ENCODE peak calls at places on chromosomes 4 and X, in eight cellular contexts. One of them, this sample, is unnamed.

GRCh38 chr4:4569036-4569435 is 27.2 kb upstream of the STX18 start:
- DNase-seq in right lobe of liver: no peak
- DNase-seq in suprapubic skin: no peak
- DNase-seq in fibroblast of lung: peak
- DNase-seq in fibroblast of pulmonary artery: no peak
- DNase-seq in IMR-90: no peak
- DNase-seq in epithelial cell of esophagus: peak
- DNase-seq in cardiac fibroblast: no peak
- DNase-seq in this sample: no peak

GRCh38 chrX:38275615-38276014 is 51.7 kb downstream of the RPGR start:
- DNase-seq in fibroblast of lung: peak
- DNase-seq in fibroblast of pulmonary artery: peak
- DNase-seq in IMR-90: peak
- DNase-seq in epithelial cell of esophagus: peak
- DNase-seq in cardiac fibroblast: peak
- DNase-seq in suprapubic skin: no peak
- DNase-seq in right lobe of liver: no peak
- DNase-seq in this sample: peak

GRCh38 chrX:13007519-13008188 is 32.7 kb downstream of the TMSB4X start:
- DNase-seq in cardiac fibroblast: peak
- DNase-seq in fibroblast of lung: peak
- DNase-seq in fibroblast of pulmonary artery: peak
- DNase-seq in right lobe of liver: no peak
- DNase-seq in IMR-90: peak
- DNase-seq in epithelial cell of esophagus: peak
- DNase-seq in suprapubic skin: no peak
- DNase-seq in this sample: no peak

GRCh38 chrX:22041931-22042530 is 9.9 kb downstream of the PHEX start:
- DNase-seq in cardiac fibroblast: no peak
- DNase-seq in right lobe of liver: no peak
- DNase-seq in IMR-90: no peak
- DNase-seq in fibroblast of pulmonary artery: no peak
- DNase-seq in epithelial cell of esophagus: no peak
- DNase-seq in fibroblast of lung: no peak
- DNase-seq in suprapubic skin: no peak
- DNase-seq in this sample: no peak

GRCh38 chr4:77432702-77433101 is 172.9 kb upstream of the CXCL13 start:
- DNase-seq in cardiac fibroblast: no peak
- DNase-seq in fibroblast of pulmonary artery: no peak
- DNase-seq in right lobe of liver: no peak
- DNase-seq in epithelial cell of esophagus: peak
- DNase-seq in suprapubic skin: no peak
- DNase-seq in IMR-90: no peak
- DNase-seq in fibroblast of lung: no peak
- DNase-seq in this sample: no peak

GRCh38 chr4:60992037-60992436 is 208.1 kb upstream of the ADGRL3 start:
- DNase-seq in fibroblast of pulmonary artery: peak
- DNase-seq in epithelial cell of esophagus: peak
- DNase-seq in suprapubic skin: no peak
- DNase-seq in cardiac fibroblast: no peak
- DNase-seq in fibroblast of lung: peak
- DNase-seq in IMR-90: peak
- DNase-seq in right lobe of liver: no peak
- DNase-seq in this sample: peak

GRCh38 chr4:146146918-146147317 is 28.6 kb upstream of the LSM6 start:
- DNase-seq in epithelial cell of esophagus: peak
- DNase-seq in IMR-90: no peak
- DNase-seq in suprapubic skin: no peak
- DNase-seq in fibroblast of lung: no peak
- DNase-seq in fibroblast of pulmonary artery: no peak
- DNase-seq in cardiac fibroblast: no peak
- DNase-seq in right lobe of liver: no peak
- DNase-seq in this sample: no peak

GRCh38 chr4:88738146-88738545 is 40.5 kb upstream of the NAP1L5 start:
- DNase-seq in right lobe of liver: no peak
- DNase-seq in cardiac fibroblast: no peak
- DNase-seq in fibroblast of lung: no peak
- DNase-seq in fibroblast of pulmonary artery: no peak
- DNase-seq in suprapubic skin: no peak
- DNase-seq in IMR-90: no peak
- DNase-seq in epithelial cell of esophagus: no peak
- DNase-seq in this sample: no peak

GRCh38 chrX:130253916-130254315 is 14.8 kb downstream of the ZNF280C start:
- DNase-seq in right lobe of liver: no peak
- DNase-seq in fibroblast of pulmonary artery: no peak
- DNase-seq in cardiac fibroblast: no peak
- DNase-seq in suprapubic skin: no peak
- DNase-seq in fibroblast of lung: no peak
- DNase-seq in epithelial cell of esophagus: no peak
- DNase-seq in IMR-90: no peak
- DNase-seq in this sample: no peak

GRCh38 chrX:46665232-46666162 is 91.9 kb downstream of the CHST7 start:
- DNase-seq in cardiac fibroblast: no peak
- DNase-seq in fibroblast of pulmonary artery: no peak
- DNase-seq in IMR-90: peak
- DNase-seq in suprapubic skin: no peak
- DNase-seq in fibroblast of lung: no peak
- DNase-seq in right lobe of liver: no peak
- DNase-seq in epithelial cell of esophagus: peak
- DNase-seq in this sample: no peak

GRCh38 chr4:85772470-85772869 is 297.5 kb downstream of the ARHGAP24 start:
- DNase-seq in IMR-90: no peak
- DNase-seq in fibroblast of pulmonary artery: no peak
- DNase-seq in epithelial cell of esophagus: no peak
- DNase-seq in suprapubic skin: no peak
- DNase-seq in fibroblast of lung: no peak
- DNase-seq in cardiac fibroblast: peak
- DNase-seq in right lobe of liver: no peak
- DNase-seq in this sample: no peak

GRCh38 chr4:38663021-38663800 is 788 bp upstream of the KLF3 start:
- DNase-seq in fibroblast of pulmonary artery: peak
- DNase-seq in fibroblast of lung: peak
- DNase-seq in right lobe of liver: peak
- DNase-seq in IMR-90: no peak
- DNase-seq in suprapubic skin: peak
- DNase-seq in epithelial cell of esophagus: no peak
- DNase-seq in cardiac fibroblast: peak
- DNase-seq in this sample: no peak

GRCh38 chrX:63128509-63128908 is 222.6 kb downstream of the SPIN4 start:
- DNase-seq in suprapubic skin: no peak
- DNase-seq in right lobe of liver: peak
- DNase-seq in fibroblast of pulmonary artery: peak
- DNase-seq in cardiac fibroblast: peak
- DNase-seq in fibroblast of lung: peak
- DNase-seq in IMR-90: peak
- DNase-seq in epithelial cell of esophagus: peak
- DNase-seq in this sample: peak

GRCh38 chrX:46642145-46642544 is 68.6 kb downstream of the CHST7 start:
- DNase-seq in IMR-90: peak
- DNase-seq in fibroblast of pulmonary artery: peak
- DNase-seq in right lobe of liver: no peak
- DNase-seq in suprapubic skin: no peak
- DNase-seq in cardiac fibroblast: peak
- DNase-seq in epithelial cell of esophagus: peak
- DNase-seq in fibroblast of lung: no peak
- DNase-seq in this sample: peak

GRCh38 chr4:125368161-125368560 is 53.4 kb downstream of the FAT4 start:
- DNase-seq in fibroblast of pulmonary artery: peak
- DNase-seq in right lobe of liver: no peak
- DNase-seq in IMR-90: peak
- DNase-seq in cardiac fibroblast: peak
- DNase-seq in suprapubic skin: no peak
- DNase-seq in epithelial cell of esophagus: peak
- DNase-seq in fibroblast of lung: peak
- DNase-seq in this sample: peak

GRCh38 chr4:113616443-113616842 is 145.1 kb downstream of the CAMK2D start:
- DNase-seq in fibroblast of lung: no peak
- DNase-seq in cardiac fibroblast: no peak
- DNase-seq in epithelial cell of esophagus: no peak
- DNase-seq in suprapubic skin: no peak
- DNase-seq in IMR-90: no peak
- DNase-seq in fibroblast of pulmonary artery: no peak
- DNase-seq in right lobe of liver: no peak
- DNase-seq in this sample: peak

GRCh38 chr4:151541438-151542071 is 132.6 kb downstream of the FHIP1A start:
- DNase-seq in epithelial cell of esophagus: peak
- DNase-seq in IMR-90: peak
- DNase-seq in right lobe of liver: no peak
- DNase-seq in fibroblast of lung: peak
- DNase-seq in suprapubic skin: no peak
- DNase-seq in fibroblast of pulmonary artery: peak
- DNase-seq in cardiac fibroblast: peak
- DNase-seq in this sample: peak

DNA sequence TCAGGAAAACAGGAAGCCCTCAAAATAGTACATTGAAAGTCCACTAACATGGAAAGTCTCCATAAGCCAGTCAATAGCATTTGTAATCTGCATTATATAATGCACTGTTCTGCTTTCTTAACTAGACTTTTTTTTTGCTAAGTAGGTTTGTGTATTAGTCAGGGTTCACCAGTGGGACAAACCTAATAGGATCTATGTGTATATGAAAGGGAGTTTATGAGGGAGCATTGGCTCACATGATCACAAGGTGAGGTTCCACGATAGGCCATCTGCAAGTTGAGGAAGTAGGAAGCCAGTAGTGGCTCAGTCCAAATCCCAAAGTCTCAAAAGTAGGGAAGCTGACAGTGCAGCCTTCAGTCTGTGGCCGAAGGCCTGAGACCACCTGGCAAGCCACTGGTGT is 116.0 kb downstream of the MXRA5 start:
- DNase-seq in IMR-90: peak
- DNase-seq in cardiac fibroblast: no peak
- DNase-seq in epithelial cell of esophagus: no peak
- DNase-seq in right lobe of liver: no peak
- DNase-seq in fibroblast of lung: peak
- DNase-seq in fibroblast of pulmonary artery: no peak
- DNase-seq in suprapubic skin: no peak
- DNase-seq in this sample: no peak
- H3K4me3 ChIP-seq in IMR-90: no peak
- H3K4me3 ChIP-seq in cardiac fibroblast: no peak
- H3K4me3 ChIP-seq in epithelial cell of esophagus: no peak
- H3K4me3 ChIP-seq in right lobe of liver: no peak
- H3K4me3 ChIP-seq in fibroblast of lung: no peak
- H3K4me3 ChIP-seq in fibroblast of pulmonary artery: no peak
- H3K4me3 ChIP-seq in suprapubic skin: no peak
- H3K4me3 ChIP-seq in this sample: no peak

DNA sequence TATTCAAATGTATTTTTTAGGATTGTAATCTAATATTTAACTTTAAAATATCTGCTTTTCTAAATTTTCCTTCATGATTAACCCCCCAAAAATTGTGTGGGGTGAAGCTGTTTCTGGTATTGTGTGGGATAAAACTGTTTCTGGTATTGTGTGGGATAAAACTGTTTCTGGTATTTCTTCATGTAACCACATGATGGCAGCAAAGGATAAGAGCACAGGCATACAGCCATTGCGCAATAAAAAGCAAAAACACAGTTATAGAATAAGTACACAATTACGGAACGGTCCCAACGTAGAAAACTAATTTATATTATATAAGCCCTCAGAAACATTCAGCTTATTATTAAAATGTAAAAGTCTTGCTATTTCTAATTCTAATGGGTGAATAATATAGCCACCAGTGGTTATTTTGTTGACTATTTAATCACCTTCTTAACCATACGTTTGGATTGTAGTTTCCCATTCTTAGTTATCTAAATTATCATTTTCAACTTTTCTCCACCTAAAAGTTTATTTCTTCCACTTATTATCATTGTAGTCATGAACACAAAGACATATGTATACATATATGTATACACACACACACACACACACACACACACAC is 333.9 kb upstream of the FSTL5 start:
- DNase-seq in epithelial cell of esophagus: peak
- DNase-seq in fibroblast of pulmonary artery: peak
- DNase-seq in IMR-90: peak
- DNase-seq in suprapubic skin: no peak
- DNase-seq in right lobe of liver: no peak
- DNase-seq in fibroblast of lung: peak
- DNase-seq in cardiac fibroblast: peak
- DNase-seq in this sample: peak
- TF ChIP-seq CTCF in epithelial cell of esophagus: peak
- TF ChIP-seq CTCF in fibroblast of pulmonary artery: peak
- TF ChIP-seq CTCF in IMR-90: peak
- TF ChIP-seq CTCF in suprapubic skin: peak
- TF ChIP-seq CTCF in right lobe of liver: peak
- TF ChIP-seq CTCF in fibroblast of lung: peak
- TF ChIP-seq CTCF in cardiac fibroblast: peak
- TF ChIP-seq CTCF in this sample: peak

GRCh38 chr4:40200881-40201797 is 4.3 kb downstream of the RHOH start:
- DNase-seq in suprapubic skin: no peak
- DNase-seq in right lobe of liver: no peak
- DNase-seq in fibroblast of lung: peak
- DNase-seq in cardiac fibroblast: no peak
- DNase-seq in fibroblast of pulmonary artery: no peak
- DNase-seq in IMR-90: peak
- DNase-seq in epithelial cell of esophagus: peak
- DNase-seq in this sample: peak
- H3K4me3 ChIP-seq in suprapubic skin: peak
- H3K4me3 ChIP-seq in right lobe of liver: no peak
- H3K4me3 ChIP-seq in fibroblast of lung: no peak
- H3K4me3 ChIP-seq in cardiac fibroblast: no peak
- H3K4me3 ChIP-seq in fibroblast of pulmonary artery: no peak
- H3K4me3 ChIP-seq in IMR-90: no peak
- H3K4me3 ChIP-seq in epithelial cell of esophagus: no peak
- H3K4me3 ChIP-seq in this sample: no peak

GRCh38 chr4:106803107-106803506 is 233.0 kb downstream of the DKK2 start:
- DNase-seq in cardiac fibroblast: no peak
- DNase-seq in fibroblast of pulmonary artery: peak
- DNase-seq in right lobe of liver: no peak
- DNase-seq in suprapubic skin: no peak
- DNase-seq in epithelial cell of esophagus: no peak
- DNase-seq in fibroblast of lung: peak
- DNase-seq in IMR-90: no peak
- DNase-seq in this sample: peak

GRCh38 chr4:106806158-106806797 is 229.8 kb downstream of the DKK2 start:
- DNase-seq in fibroblast of lung: peak
- DNase-seq in fibroblast of pulmonary artery: no peak
- DNase-seq in suprapubic skin: no peak
- DNase-seq in right lobe of liver: no peak
- DNase-seq in IMR-90: no peak
- DNase-seq in epithelial cell of esophagus: peak
- DNase-seq in cardiac fibroblast: no peak
- DNase-seq in this sample: no peak

GRCh38 chr4:106810122-106810521 is 226.0 kb downstream of the DKK2 start:
- DNase-seq in suprapubic skin: no peak
- DNase-seq in right lobe of liver: no peak
- DNase-seq in epithelial cell of esophagus: no peak
- DNase-seq in IMR-90: no peak
- DNase-seq in fibroblast of lung: no peak
- DNase-seq in cardiac fibroblast: no peak
- DNase-seq in fibroblast of pulmonary artery: no peak
- DNase-seq in this sample: no peak

DNA sequence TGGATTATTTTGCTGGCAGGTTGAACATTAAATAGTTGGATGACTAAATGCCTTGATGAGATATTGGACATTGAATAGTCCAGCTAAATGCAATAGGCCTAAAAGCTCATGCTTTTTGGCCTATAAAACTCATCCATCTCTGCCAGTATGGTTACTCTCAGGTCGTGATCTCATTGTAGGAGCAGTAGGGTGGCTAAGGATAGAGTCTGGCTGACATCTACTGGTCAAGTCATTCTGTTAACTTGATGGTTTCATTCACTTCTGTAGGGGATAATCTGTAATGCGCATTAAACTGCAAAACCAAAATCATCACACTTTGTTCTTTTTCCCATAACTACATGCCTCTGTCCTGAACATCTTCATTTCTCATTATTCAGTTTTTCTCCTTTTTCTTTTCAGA is 227.0 kb downstream of the DKK2 start:
- DNase-seq in IMR-90: peak
- DNase-seq in epithelial cell of esophagus: peak
- DNase-seq in fibroblast of pulmonary artery: peak
- DNase-seq in right lobe of liver: no peak
- DNase-seq in fibroblast of lung: peak
- DNase-seq in suprapubic skin: no peak
- DNase-seq in cardiac fibroblast: peak
- DNase-seq in this sample: peak
- TF ChIP-seq CTCF in IMR-90: peak
- TF ChIP-seq CTCF in epithelial cell of esophagus: peak
- TF ChIP-seq CTCF in fibroblast of pulmonary artery: peak
- TF ChIP-seq CTCF in right lobe of liver: no peak
- TF ChIP-seq CTCF in fibroblast of lung: peak
- TF ChIP-seq CTCF in suprapubic skin: no peak
- TF ChIP-seq CTCF in cardiac fibroblast: peak
- TF ChIP-seq CTCF in this sample: peak

This sample was measured in choroid plexus epithelial cell.